ENCODE peak calls at places on chromosomes 13 and 19, in five cellular contexts. C is neuronal stem cell, F is GM23248, R is OCI-LY7, M is GM23338. T is an unnamed sample. For H3K4me1, the result is how much of the 10 kb centered on the place peaks cover.

GRCh38 chr13:108200781-108201398 is 14.4 kb downstream of the LIG4 start:
- DNase-seq in C (no peak), M (no peak), F (peak), R (no peak), T (no peak)

GRCh38 chr13:48808689-48809088 is 155.0 kb downstream of the CYSLTR2 start:
- DNase-seq in F (peak), C (no peak), R (no peak), M (no peak), T (no peak)

GRCh38 chr13:94712812-94713555 is 639 bp upstream of the SOX21 start:
- DNase-seq in M (peak), C (no peak), R (no peak), F (peak), T (no peak)

GRCh38 chr13:33194820-33195692 is 90.5 kb downstream of the STARD13 start:
- DNase-seq in M (no peak), C (no peak), F (peak), R (no peak), T (no peak)

GRCh38 chr13:76879211-76879875 is 6.9 kb downstream of the KCTD12 start:
- DNase-seq in F (peak), C (no peak), M (no peak), R (no peak), T (no peak)

GRCh38 chr19:2494447-2495129 is 18.7 kb downstream of the GADD45B start:
- DNase-seq in M (peak), F (peak), R (peak), C (no peak), T (no peak)

GRCh38 chr13:78603240-78603947 is at the start of gene POU4F1:
- DNase-seq in M (peak), C (peak), R (peak), F (no peak), T (no peak)

GRCh38 chr13:110234532-110234931 is 72.4 kb downstream of the COL4A1 start:
- DNase-seq in M (no peak), R (no peak), C (no peak), F (no peak), T (no peak)

GRCh38 chr19:51698296-51698695 is 5.2 kb downstream of the SPACA6 start:
- DNase-seq in R (no peak), M (no peak), C (no peak), F (peak), T (no peak)

GRCh38 chr19:50565984-50566903 is 2.0 kb downstream of the LRRC4B start:
- DNase-seq in C (no peak), M (peak), F (no peak), R (no peak), T (no peak)

GRCh38 chr19:5107432-5108122 is 138.7 kb downstream of the KDM4B start:
- DNase-seq in F (no peak), C (no peak), M (no peak), R (no peak), T (no peak)

GRCh38 chr19:35005256-35005977 is 5.3 kb downstream of the GRAMD1A start:
- DNase-seq in C (no peak), R (no peak), F (no peak), M (no peak), T (no peak)

GRCh38 chr13:38086721-38087120 is 217.1 kb upstream of the TRPC4 start:
- DNase-seq in C (no peak), M (no peak), F (no peak), R (no peak), T (no peak)

GRCh38 chr19:2782357-2782935 is 627 bp downstream of the SGTA start:
- DNase-seq in R (no peak), M (no peak), C (peak), F (peak), T (no peak)

GRCh38 chr13:60152114-60152513 is 11.6 kb downstream of the DIAPH3 start:
- DNase-seq in F (peak), M (no peak), C (no peak), R (no peak), T (no peak)

GRCh38 chr13:24875566-24875965 is 111.6 kb downstream of the RNF17 start:
- DNase-seq in R (no peak), M (no peak), C (no peak), F (no peak), T (no peak)

GRCh38 chr13:99657848-99658265 is 156.6 kb downstream of the TM9SF2 start:
- DNase-seq in M (peak), C (no peak), R (no peak), F (peak), T (no peak)

GRCh38 chr13:99296270-99296865 is 10.8 kb downstream of the GPR183 start:
- DNase-seq in M (no peak), R (no peak), F (no peak), C (no peak), T (no peak)

GRCh38 chr13:98910501-98910951 is 67.3 kb downstream of the DOCK9 start:
- DNase-seq in F (peak), M (no peak), R (no peak), C (no peak), T (peak)

GRCh38 chr19:51749979-51750378 is 1.7 kb downstream of the FPR1 start:
- DNase-seq in F (peak), R (no peak), C (no peak), M (no peak), T (no peak)

GRCh38 chr13:85503797-85504196 is 295.4 kb downstream of the SLITRK6 start:
- DNase-seq in M (no peak), C (no peak), F (no peak), R (no peak), T (no peak)

GRCh38 chr13:73110814-73111213 is 52.0 kb downstream of the KLF5 start:
- DNase-seq in C (no peak), R (no peak), M (no peak), F (no peak), T (no peak)

GRCh38 chr13:99439850-99440604 is 61.2 kb upstream of the TM9SF2 start:
- DNase-seq in M (no peak), R (no peak), C (no peak), F (no peak), T (no peak)

GRCh38 chr13:112072531-112073244 is 5.7 kb downstream of the SOX1 start:
- DNase-seq in C (peak), F (no peak), M (peak), R (no peak), T (no peak)

GRCh38 chr13:97280478-97280877 is 58.3 kb downstream of the MBNL2 start:
- DNase-seq in C (no peak), F (peak), M (no peak), R (no peak), T (no peak)

GRCh38 chr19:55539082-55539715 is 2.3 kb upstream of the SBK2 start:
- DNase-seq in F (no peak), C (no peak), R (no peak), M (no peak), T (no peak)

GRCh38 chr13:98998831-98999634 is 21.2 kb upstream of the DOCK9 start:
- DNase-seq in R (no peak), F (peak), M (no peak), C (no peak), T (no peak)

GRCh38 chr13:98390086-98390697 is 186.7 kb downstream of the STK24 start:
- DNase-seq in M (no peak), F (peak), R (no peak), C (no peak), T (no peak)

GRCh38 chr19:19176950-19177349 is 6.9 kb upstream of the MEF2B start:
- DNase-seq in F (peak), C (no peak), R (no peak), M (no peak), T (no peak)

GRCh38 chr13:75173457-75174356 is 308.3 kb downstream of the TBC1D4 start:
- DNase-seq in M (peak), C (no peak), F (no peak), R (no peak), T (no peak)

GRCh38 chr13:104816716-104817115 is 1718.7 kb downstream of the EFNB2 start:
- DNase-seq in F (no peak), C (no peak), R (no peak), M (no peak), T (no peak)

GRCh38 chr19:10625003-10625761 is at the start of gene SLC44A2:
- DNase-seq in M (peak), R (no peak), C (peak), F (peak), T (peak)

GRCh38 chr13:40273173-40274000 is 393.1 kb downstream of the FOXO1 start:
- DNase-seq in C (no peak), R (no peak), F (no peak), M (peak), T (no peak)

GRCh38 chr13:40271931-40272775 is 394.3 kb downstream of the FOXO1 start:
- DNase-seq in R (no peak), C (no peak), M (no peak), F (peak), T (no peak)

GRCh38 chr13:40272776-40273139 is 393.7 kb downstream of the FOXO1 start:
- DNase-seq in R (no peak), F (peak), M (no peak), C (no peak), T (no peak)

GRCh38 chr13:40269086-40269485 is 397.4 kb downstream of the FOXO1 start:
- DNase-seq in C (no peak), R (no peak), M (no peak), F (no peak), T (no peak)

GRCh38 chr13:40271511-40271910 is 394.9 kb downstream of the FOXO1 start:
- DNase-seq in F (no peak), C (no peak), R (peak), M (no peak), T (no peak)
- H2AFZ ChIP-seq in F (peak), C (no peak), R (peak), M (peak), T (no peak)

GRCh38 chr19:1211494-1212234 is 6.1 kb downstream of the STK11 start:
- DNase-seq in R (no peak), M (peak), C (no peak), F (no peak), T (no peak)

GRCh38 chr19:1213391-1214286 is 8.1 kb downstream of the STK11 start:
- DNase-seq in F (peak), C (no peak), M (no peak), R (no peak), T (no peak)

GRCh38 chr19:1206733-1207301 is 1.2 kb downstream of the STK11 start:
- DNase-seq in M (no peak), R (peak), C (no peak), F (peak), T (no peak)

GRCh38 chr19:1206063-1206732 is 620 bp downstream of the STK11 start:
- DNase-seq in M (no peak), F (no peak), C (no peak), R (no peak), T (no peak)

DNA sequence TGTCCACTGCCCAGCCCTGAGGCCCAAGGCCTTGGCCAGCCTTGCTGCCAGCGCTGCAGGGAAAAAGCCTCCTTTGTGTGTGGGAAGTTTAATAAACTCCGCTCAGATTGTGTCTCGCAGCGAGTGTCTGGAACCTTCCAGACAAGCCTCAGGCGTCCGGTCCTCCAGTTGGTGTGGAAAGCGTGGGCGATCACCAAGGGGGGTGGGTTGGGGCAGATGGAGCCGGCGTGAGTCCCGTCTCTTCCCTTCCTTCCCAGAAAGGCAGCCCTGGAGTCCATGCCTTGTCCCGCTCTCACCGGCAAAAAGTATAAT is 4.6 kb downstream of the STK11 start:
- DNase-seq in F (no peak), R (no peak), C (no peak), M (no peak), T (no peak)
- H3K4me1 ChIP-seq in F (under half), R (under half), C (under half), M (under half), T (under half)

GRCh38 chr13:40384976-40385857 is 281.2 kb downstream of the FOXO1 start:
- DNase-seq in R (no peak), C (no peak), M (no peak), F (no peak), T (no peak)
- H2AFZ ChIP-seq in R (no peak), C (peak), M (peak), F (no peak), T (no peak)

GRCh38 chr13:29952245-29952644 is 101.8 kb upstream of the UBL3 start:
- DNase-seq in C (no peak), M (no peak), R (no peak), F (no peak), T (no peak)
- H3K4me1 ChIP-seq in C (under half), M (under half), R (under half), F (under half), T (under half)

GRCh38 chr13:106113796-106114195 is 421.7 kb downstream of the EFNB2 start:
- DNase-seq in F (peak), C (no peak), R (no peak), M (no peak), T (no peak)

GRCh38 chr13:106110241-106110855 is 425.1 kb downstream of the EFNB2 start:
- DNase-seq in M (no peak), C (no peak), F (no peak), R (no peak), T (no peak)

GRCh38 chr13:106114981-106115554 is 420.4 kb downstream of the EFNB2 start:
- DNase-seq in C (no peak), R (no peak), F (peak), M (no peak), T (no peak)

GRCh38 chr13:106109391-106109791 is 426.1 kb downstream of the EFNB2 start:
- DNase-seq in F (peak), C (no peak), R (no peak), M (no peak), T (no peak)

DNA sequence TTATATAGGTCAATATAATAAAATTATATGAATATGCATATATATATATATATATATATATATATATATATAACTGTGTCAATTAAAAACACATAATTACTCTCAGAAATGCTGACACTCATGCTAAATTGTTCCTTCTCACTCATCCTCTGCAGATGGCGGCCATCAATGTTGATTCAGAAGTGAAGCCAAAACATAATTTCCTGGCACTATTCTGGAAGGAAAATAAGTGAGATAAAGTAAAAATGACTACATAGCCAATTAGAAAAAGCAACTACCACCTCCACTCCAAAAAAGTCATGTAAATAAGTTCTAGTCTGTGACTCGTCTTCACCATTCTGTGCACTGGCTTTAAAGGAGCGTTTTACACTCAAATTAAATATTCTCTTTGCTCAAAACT is 423.3 kb downstream of the EFNB2 start:
- DNase-seq in M (no peak), R (no peak), C (no peak), F (no peak), T (no peak)
- H2AFZ ChIP-seq in M (no peak), R (no peak), C (no peak), F (no peak), T (no peak)

DNA sequence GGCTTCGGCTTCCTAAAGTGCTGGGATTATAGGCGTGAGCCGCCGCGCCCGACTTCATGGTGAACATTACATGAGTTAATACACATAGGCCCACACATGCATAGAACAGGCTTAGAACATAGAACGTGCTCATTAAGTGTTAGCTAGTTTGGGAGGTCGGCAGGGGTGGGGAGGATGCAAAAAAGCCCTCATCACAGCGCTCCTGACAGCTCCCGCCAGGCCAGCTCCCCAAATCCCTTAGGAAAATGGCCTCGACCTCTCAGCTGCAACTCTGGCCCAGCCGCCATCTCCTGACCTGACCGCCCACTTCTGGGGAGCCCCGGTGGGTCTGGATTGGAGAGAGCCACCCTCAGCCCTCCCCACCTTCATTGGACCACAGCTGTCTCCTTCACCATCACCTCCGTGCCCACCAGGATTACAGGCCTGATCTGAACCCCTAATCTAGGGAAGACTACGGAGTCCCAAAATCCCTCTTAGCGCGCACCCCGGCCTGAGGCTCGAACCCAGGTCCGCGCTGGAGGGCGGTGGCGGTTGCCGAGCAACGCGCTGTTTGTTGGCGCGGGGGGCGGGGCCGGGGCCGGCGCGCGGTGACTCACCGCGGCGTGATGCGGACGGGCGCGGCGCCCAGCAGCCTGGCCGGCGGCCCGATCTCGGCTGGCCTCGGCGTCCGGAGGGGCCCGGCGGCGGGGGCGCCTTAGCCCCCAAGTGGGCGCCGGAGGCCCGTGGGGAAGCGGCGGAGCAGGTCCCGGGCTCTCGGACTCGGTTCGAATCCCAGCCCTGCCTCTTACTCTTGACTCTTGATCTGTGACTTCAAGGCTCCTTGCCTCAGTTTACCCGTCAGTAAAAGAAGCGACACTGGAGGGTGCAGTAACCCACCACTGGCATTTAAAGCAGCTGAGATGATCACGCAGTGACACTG is 26.7 kb upstream of the NANOS3 start:
- DNase-seq in R (no peak), M (peak), F (peak), C (no peak), T (no peak)
- H3K4me1 ChIP-seq in R (under half), M (under half), F (half or more), C (under half), T (half or more)

GRCh38 chr13:40694426-40694825 is 28.0 kb upstream of the FOXO1 start:
- DNase-seq in F (no peak), M (no peak), C (no peak), R (peak), T (no peak)

GRCh38 chr13:40692946-40693345 is 26.5 kb upstream of the FOXO1 start:
- DNase-seq in M (no peak), F (no peak), R (no peak), C (no peak), T (no peak)

GRCh38 chr13:40697711-40698110 is 31.3 kb upstream of the FOXO1 start:
- DNase-seq in C (no peak), M (no peak), F (no peak), R (peak), T (no peak)
- H2AFZ ChIP-seq in C (no peak), M (no peak), F (no peak), R (peak), T (no peak)

GRCh38 chr19:8148410-8149231 is 771 bp downstream of the FBN3 start:
- DNase-seq in R (no peak), M (peak), C (peak), F (no peak), T (peak)

GRCh38 chr19:8150998-8151397 is 1.6 kb upstream of the FBN3 start:
- DNase-seq in C (no peak), M (no peak), F (no peak), R (no peak), T (no peak)

GRCh38 chr19:8149261-8150094 is at the start of gene FBN3:
- DNase-seq in M (peak), F (no peak), R (no peak), C (peak), T (no peak)

GRCh38 chr19:8150178-8150865 is 930 bp upstream of the FBN3 start:
- DNase-seq in F (no peak), R (no peak), M (no peak), C (no peak), T (no peak)

GRCh38 chr19:8151499-8152035 is 2.2 kb upstream of the FBN3 start:
- DNase-seq in M (no peak), C (no peak), F (no peak), R (no peak), T (no peak)
- H3K4me1 ChIP-seq in M (under half), C (under half), F (under half), R (under half), T (under half)

T was measured in HCT116.